ENCODE peak calls at places on chromosomes 11 and 22, in six cellular contexts. S is iPS DF 6.9; K is A172; H is activated gamma-delta T cell treated with Interleukin-2 at 50 U/mL for 16 hours; L is mucosa of gallbladder; U is CD4-positive, alpha-beta T cell. Z is an unnamed sample.

GRCh38 chr11:10796191-10796590 is 12.5 kb downstream of the EIF4G2 start:
- DNase-seq in K (no peak), U (no peak), H (no peak), L (no peak), S (no peak), Z (no peak)

GRCh38 chr11:85844439-85845051 is 10.6 kb upstream of the CCDC83 start:
- DNase-seq in S (no peak), K (peak; percentile 83), L (peak; percentile 40), H (no peak), U (no peak), Z (no peak)

GRCh38 chr22:26474687-26475086 is 8.9 kb downstream of the HPS4 start:
- DNase-seq in S (no peak), U (no peak), H (no peak), K (peak; percentile 49), L (no peak), Z (no peak)

GRCh38 chr22:17063372-17064106 is 21.3 kb upstream of the IL17RA start:
- DNase-seq in U (no peak), K (no peak), L (no peak), S (no peak), H (no peak), Z (no peak)

GRCh38 chr22:43152355-43153071 is 1.2 kb downstream of the TSPO start:
- DNase-seq in H (peak; percentile 57), L (peak; percentile 76), U (peak; percentile 57), K (peak; percentile 50), S (no peak), Z (peak; percentile 54)

GRCh38 chr11:41917900-41918299 is 458.4 kb upstream of the LRRC4C start:
- DNase-seq in L (no peak), S (no peak), K (no peak), U (no peak), H (no peak), Z (no peak)

GRCh38 chr22:39994566-39995345 is at the start of gene FAM83F:
- DNase-seq in S (no peak), U (peak; percentile 50), L (no peak), K (no peak), H (peak; percentile 26), Z (peak; percentile 30)

GRCh38 chr22:21947040-21948014 is 5.3 kb downstream of the PPM1F start:
- DNase-seq in H (no peak), L (no peak), K (peak; percentile 40), U (no peak), S (no peak), Z (no peak)

GRCh38 chr22:35970601-35971417 is 57.8 kb downstream of the RBFOX2 start:
- DNase-seq in S (no peak), L (no peak), K (no peak), U (no peak), H (no peak), Z (no peak)